ENCODE peak calls at places on chromosome 17, in five cellular contexts. O, U, D, Y and N are unnamed samples.

GRCh38 chr17:17297217-17297616 is 6.0 kb upstream of the NT5M start:
- DNase-seq in O (no peak), U (no peak), D (no peak), Y (no peak), N (no peak)

GRCh38 chr17:60091908-60092331 is 13.2 kb upstream of the HEATR6 start:
- DNase-seq in O (no peak), U (no peak), D (no peak), Y (no peak), N (peak)

GRCh38 chr17:6110592-6110991 is 40.4 kb downstream of the WSCD1 start:
- DNase-seq in O (no peak), U (no peak), D (peak), Y (no peak), N (peak)

GRCh38 chr17:19753049-19753444 is 4.9 kb upstream of the ALDH3A1 start:
- DNase-seq in O (peak), U (no peak), D (no peak), Y (no peak), N (peak)

GRCh38 chr17:9150407-9151090 is 129.2 kb downstream of the NTN1 start:
- DNase-seq in O (no peak), U (no peak), D (no peak), Y (no peak), N (no peak)

GRCh38 chr17:19269102-19269501 is 31.9 kb downstream of the EPN2 start:
- DNase-seq in O (no peak), U (no peak), D (no peak), Y (no peak), N (peak)

GRCh38 chr17:58492238-58493121 is 4.3 kb upstream of the HSF5 start:
- DNase-seq in O (no peak), U (peak), D (no peak), Y (no peak), N (no peak)

GRCh38 chr17:64615025-64615677 is 47.0 kb downstream of the SMURF2 start:
- DNase-seq in O (no peak), U (no peak), D (no peak), Y (no peak), N (peak)

GRCh38 chr17:38751144-38751802 is 1.3 kb upstream of the PSMB3 start:
- DNase-seq in O (no peak), U (no peak), D (no peak), Y (no peak), N (no peak)

GRCh38 chr17:69267219-69267618 is 38.6 kb upstream of the ABCA10 start:
- DNase-seq in O (no peak), U (no peak), D (no peak), Y (no peak), N (no peak)

GRCh38 chr17:64773836-64774761 is 112.0 kb upstream of the SMURF2 start:
- DNase-seq in O (peak), U (peak), D (peak), Y (peak), N (peak)

GRCh38 chr17:15271731-15272130 is 6.6 kb upstream of the PMP22 start:
- DNase-seq in O (no peak), U (no peak), D (no peak), Y (no peak), N (no peak)

GRCh38 chr17:69575346-69575761 is 160.9 kb downstream of the MAP2K6 start:
- DNase-seq in O (no peak), U (no peak), D (no peak), Y (no peak), N (peak)

GRCh38 chr17:81499601-81499970 is 13.0 kb downstream of the ACTG1 start:
- DNase-seq in O (no peak), U (no peak), D (no peak), Y (no peak), N (no peak)

GRCh38 chr17:40485851-40486512 is 15.4 kb downstream of the TNS4 start:
- DNase-seq in O (peak), U (no peak), D (peak), Y (no peak), N (no peak)

GRCh38 chr17:82884923-82885322 is 45.1 kb upstream of the ZNF750 start:
- DNase-seq in O (no peak), U (no peak), D (no peak), Y (no peak), N (no peak)

GRCh38 chr17:19538095-19539039 is 4.7 kb downstream of the SLC47A1 start:
- DNase-seq in O (no peak), U (no peak), D (peak), Y (no peak), N (no peak)

GRCh38 chr17:72613411-72614292 is 478.8 kb downstream of the SLC39A11 start:
- DNase-seq in O (peak), U (no peak), D (no peak), Y (no peak), N (no peak)

GRCh38 chr17:61075988-61076387 is 323.7 kb upstream of the TBX2 start:
- DNase-seq in O (no peak), U (no peak), D (no peak), Y (no peak), N (no peak)

GRCh38 chr17:81260171-81260570 is 21.1 kb downstream of the NDUFAF8 start:
- DNase-seq in O (no peak), U (no peak), D (no peak), Y (no peak), N (no peak)

GRCh38 chr17:55062921-55063320 is 94.4 kb downstream of the STXBP4 start:
- DNase-seq in O (no peak), U (no peak), D (no peak), Y (no peak), N (no peak)

GRCh38 chr17:58279736-58280479 is 827 bp downstream of the MPO start:
- DNase-seq in O (no peak), U (peak), D (no peak), Y (no peak), N (no peak)

GRCh38 chr17:5122586-5123342 is 6.9 kb downstream of the USP6 start:
- DNase-seq in O (no peak), U (no peak), D (no peak), Y (no peak), N (no peak)

GRCh38 chr17:3957735-3958134 is 6.5 kb downstream of the ATP2A3 start:
- DNase-seq in O (no peak), U (no peak), D (no peak), Y (no peak), N (no peak)

GRCh38 chr17:69944406-69944805 is 130.6 kb upstream of the KCNJ16 start:
- DNase-seq in O (no peak), U (no peak), D (no peak), Y (no peak), N (no peak)

GRCh38 chr17:72460711-72461110 is 339.9 kb downstream of the SOX9 start:
- DNase-seq in O (no peak), U (no peak), D (no peak), Y (no peak), N (no peak)

GRCh38 chr17:75325348-75325747 is 36.1 kb upstream of the SLC25A19 start:
- DNase-seq in O (no peak), U (no peak), D (no peak), Y (no peak), N (peak)

GRCh38 chr17:27808629-27809028 is 8.3 kb upstream of the NOS2 start:
- DNase-seq in O (no peak), U (no peak), D (no peak), Y (no peak), N (no peak)

GRCh38 chr17:44581868-44582267 is 24.6 kb downstream of the FZD2 start:
- DNase-seq in O (peak), U (no peak), D (no peak), Y (no peak), N (peak)

GRCh38 chr17:44584498-44584897 is 27.2 kb downstream of the FZD2 start:
- DNase-seq in O (no peak), U (no peak), D (no peak), Y (no peak), N (no peak)

GRCh38 chr17:44589316-44590071 is 32.2 kb downstream of the FZD2 start:
- DNase-seq in O (no peak), U (no peak), D (no peak), Y (no peak), N (no peak)

GRCh38 chr17:44587339-44587738 is 30.1 kb downstream of the FZD2 start:
- DNase-seq in O (peak), U (no peak), D (peak), Y (no peak), N (peak)

DNA sequence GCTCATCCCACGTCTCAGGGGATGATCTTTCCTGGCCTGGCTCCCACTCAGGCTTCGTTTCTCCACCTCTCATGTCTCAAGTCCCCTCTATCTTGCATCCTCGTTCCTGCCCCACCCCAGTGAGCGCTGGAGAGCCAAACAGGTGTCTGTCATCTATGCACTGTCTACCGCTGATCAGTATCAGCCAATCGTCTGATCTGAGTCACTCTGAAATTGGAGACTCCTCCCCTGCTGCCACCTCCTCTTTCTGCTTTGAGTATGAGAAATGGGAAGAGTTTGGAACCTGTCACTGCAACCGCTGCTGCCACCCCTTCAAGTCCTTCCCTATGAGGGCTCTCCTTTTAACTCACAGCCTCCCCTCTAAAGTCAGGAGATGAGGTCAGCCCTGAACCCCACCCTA is 28.0 kb downstream of the FZD2 start:
- DNase-seq in O (no peak), U (no peak), D (no peak), Y (no peak), N (no peak)
- TF ChIP-seq JUN in O (no peak), U (no peak), D (no peak), Y (no peak), N (no peak)

GRCh38 chr17:31251075-31251474 is 46.0 kb downstream of the OMG start:
- DNase-seq in O (no peak), U (no peak), D (no peak), Y (no peak), N (no peak)
- TF ChIP-seq MAX in O (no peak), U (no peak), D (no peak), Y (no peak), N (no peak)

DNA sequence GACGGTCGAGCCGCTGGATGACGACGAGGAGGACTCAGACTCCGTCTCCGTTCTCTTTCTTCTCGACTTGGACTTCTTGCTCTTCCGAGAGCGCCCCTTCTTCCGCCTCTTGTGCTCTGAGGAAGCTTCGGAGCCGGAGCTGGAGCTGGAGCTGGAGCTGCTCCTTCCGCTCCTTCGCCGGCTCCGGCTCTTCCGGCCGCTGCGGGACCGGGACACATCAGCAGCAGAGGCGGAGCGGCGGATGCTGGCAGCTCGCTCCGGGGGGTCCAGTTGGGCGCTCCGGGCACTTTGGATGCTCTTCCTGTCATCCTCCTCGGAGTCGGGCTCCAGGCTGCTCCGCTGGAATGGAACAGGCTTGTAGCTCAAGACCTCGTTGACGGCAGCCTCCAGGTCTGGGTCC is 36.9 kb downstream of the PIPOX start:
- DNase-seq in O (no peak), U (no peak), D (no peak), Y (no peak), N (no peak)
- H3K27ac ChIP-seq in O (no peak), U (no peak), D (no peak), Y (no peak), N (no peak)

DNA sequence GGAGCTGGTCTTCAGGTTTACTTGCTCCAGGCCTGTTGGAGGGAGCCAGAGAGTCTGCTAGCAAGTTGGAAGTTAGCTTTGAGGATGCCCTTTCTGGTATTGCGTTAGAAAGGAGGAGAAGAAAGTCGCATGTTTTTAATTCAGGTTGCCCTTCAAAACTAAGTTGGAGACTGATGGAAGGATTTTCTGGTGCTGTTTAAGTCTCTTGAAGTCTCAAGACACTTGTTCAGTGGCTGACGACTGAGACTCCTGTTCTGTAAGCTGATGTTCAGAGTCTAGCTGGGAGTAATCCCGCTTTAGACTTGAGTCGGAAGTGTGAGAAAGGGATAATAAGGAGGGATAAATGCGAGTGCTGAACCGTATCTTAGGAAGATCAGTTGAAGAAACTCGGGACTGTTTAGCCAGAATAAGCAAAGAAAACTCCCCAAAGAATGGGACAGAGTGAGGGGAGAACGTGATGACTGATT is 740 bp downstream of the AATF start:
- DNase-seq in O (no peak), U (no peak), D (peak), Y (no peak), N (no peak)
- TF ChIP-seq JUN in O (no peak), U (no peak), D (no peak), Y (no peak), N (no peak)

GRCh38 chr17:36629970-36630369 is 28.6 kb downstream of the MRM1 start:
- DNase-seq in O (no peak), U (no peak), D (no peak), Y (no peak), N (no peak)

GRCh38 chr17:36631022-36631421 is 29.6 kb downstream of the MRM1 start:
- DNase-seq in O (no peak), U (no peak), D (no peak), Y (no peak), N (no peak)

GRCh38 chr17:36627101-36627500 is 25.7 kb downstream of the MRM1 start:
- DNase-seq in O (no peak), U (no peak), D (no peak), Y (no peak), N (no peak)

GRCh38 chr17:36628576-36628975 is 27.2 kb downstream of the MRM1 start:
- DNase-seq in O (no peak), U (no peak), D (no peak), Y (no peak), N (no peak)

DNA sequence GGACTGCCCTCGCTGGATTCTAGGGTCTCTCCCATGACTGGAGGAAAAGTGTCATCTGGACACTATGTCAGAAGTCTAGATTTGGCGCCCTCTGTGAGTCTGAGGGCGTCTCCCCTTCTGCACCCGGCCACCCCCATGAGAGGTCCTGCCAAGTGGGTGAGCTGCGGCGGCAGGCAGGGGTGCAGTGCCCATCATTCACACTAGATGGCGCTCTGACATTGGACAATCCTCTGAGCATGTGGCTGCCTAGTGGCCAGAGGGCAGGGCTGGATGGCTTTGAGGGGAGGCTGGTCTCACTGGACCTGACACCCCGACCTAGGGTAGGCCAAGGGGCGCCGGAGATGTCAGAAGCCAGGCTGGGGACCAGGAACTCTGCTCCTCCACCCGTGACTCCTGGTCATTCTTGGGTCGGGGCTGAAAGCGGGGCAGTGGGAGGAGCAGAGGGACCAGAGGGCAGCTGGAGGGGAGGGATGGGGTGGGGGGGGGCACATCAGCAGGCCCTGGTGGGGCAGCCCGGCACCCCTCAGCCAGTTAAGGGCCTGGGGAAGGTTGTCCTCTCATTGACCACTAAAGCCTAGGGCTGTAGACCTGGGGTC is 28.0 kb downstream of the MRM1 start:
- DNase-seq in O (peak), U (peak), D (peak), Y (peak), N (peak)
- TF ChIP-seq MAX in O (peak), U (peak), D (peak), Y (peak), N (peak)

GRCh38 chr17:49574945-49575523 is 637 bp upstream of the NXPH3 start:
- DNase-seq in O (no peak), U (no peak), D (no peak), Y (no peak), N (no peak)

GRCh38 chr17:49575524-49576120 is at the start of gene NXPH3:
- DNase-seq in O (peak), U (peak), D (peak), Y (no peak), N (peak)

GRCh38 chr17:49573510-49574282 is 2.0 kb upstream of the NXPH3 start:
- DNase-seq in O (no peak), U (no peak), D (no peak), Y (no peak), N (no peak)

GRCh38 chr17:49572806-49573420 is 2.8 kb upstream of the NXPH3 start:
- DNase-seq in O (no peak), U (no peak), D (no peak), Y (no peak), N (no peak)

GRCh38 chr17:49574283-49574892 is 1.3 kb upstream of the NXPH3 start:
- DNase-seq in O (no peak), U (no peak), D (no peak), Y (no peak), N (no peak)
- H3K27ac ChIP-seq in O (no peak), U (no peak), D (no peak), Y (no peak), N (no peak)

DNA sequence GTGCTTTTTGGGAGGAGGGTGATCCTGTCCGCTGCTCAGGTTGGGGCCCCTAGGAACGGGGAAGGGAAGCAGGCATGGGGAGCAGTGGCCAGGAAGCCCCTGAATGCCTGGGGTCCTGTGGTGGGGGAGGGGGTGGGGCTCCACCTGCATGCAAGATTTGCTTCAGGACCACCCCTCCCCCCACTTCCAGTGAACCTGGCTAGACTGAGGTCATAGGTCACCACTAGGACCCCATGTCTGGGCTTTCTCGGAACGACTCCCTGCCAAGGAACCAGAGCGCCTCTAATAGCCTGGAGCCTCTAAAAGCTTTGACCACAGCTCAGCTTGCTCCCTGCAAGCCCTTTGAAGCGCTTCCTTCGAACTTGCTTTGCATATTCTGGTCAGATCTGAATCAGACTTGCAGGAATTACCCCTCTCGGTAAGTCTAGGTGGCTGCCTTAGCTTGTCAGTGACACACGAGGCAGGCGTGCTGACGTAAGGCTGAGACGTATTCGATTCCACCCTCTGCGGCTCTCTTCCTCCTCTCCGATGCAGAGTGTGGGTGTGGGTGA is 3.6 kb downstream of the SOCS3 start:
- DNase-seq in O (peak), U (no peak), D (no peak), Y (peak), N (no peak)
- TF ChIP-seq JUN in O (no peak), U (no peak), D (no peak), Y (no peak), N (no peak)